ENCODE peak calls at places on chromosomes 1 and 21, in ten cellular contexts. One of them, this sample, is unnamed.

GRCh38 chr1:156697481-156697880 is 7.9 kb downstream of the CRABP2 start:
- DNase-seq in PC-9: no peak
- DNase-seq in CD4-positive, alpha-beta memory T cell: no peak
- DNase-seq in stimulated activated effector memory CD8-positive, alpha-beta T cell treated with anti-CD3 and anti-CD28 coated beads, Interleukin-12 subunit alpha, Interleukin-12 subunit beta, amount 100 ng/mL, for 72 hours: no peak
- DNase-seq in activated gamma-delta T cell treated with Interleukin-2 at 50 U/mL for 16 hours: no peak
- DNase-seq in endothelial cell: no peak
- DNase-seq in mesothelial cell of epicardium: no peak
- DNase-seq in activated T-cell treated with anti-CD3 and anti-CD28 coated beads for 24 hours: no peak
- DNase-seq in GM20000: no peak
- DNase-seq in nephron progenitor cell: no peak
- DNase-seq in this sample: no peak

GRCh38 chr1:204287466-204287881 is 72.3 kb downstream of the PLEKHA6 start:
- DNase-seq in mesothelial cell of epicardium: no peak
- DNase-seq in CD4-positive, alpha-beta memory T cell: no peak
- DNase-seq in activated gamma-delta T cell treated with Interleukin-2 at 50 U/mL for 16 hours: no peak
- DNase-seq in PC-9: no peak
- DNase-seq in GM20000: no peak
- DNase-seq in stimulated activated effector memory CD8-positive, alpha-beta T cell treated with anti-CD3 and anti-CD28 coated beads, Interleukin-12 subunit alpha, Interleukin-12 subunit beta, amount 100 ng/mL, for 72 hours: no peak
- DNase-seq in nephron progenitor cell: no peak
- DNase-seq in activated T-cell treated with anti-CD3 and anti-CD28 coated beads for 24 hours: no peak
- DNase-seq in endothelial cell: peak
- DNase-seq in this sample: no peak

GRCh38 chr1:234963180-234963903 is 165.3 kb downstream of the TOMM20 start:
- DNase-seq in activated gamma-delta T cell treated with Interleukin-2 at 50 U/mL for 16 hours: peak
- DNase-seq in nephron progenitor cell: no peak
- DNase-seq in activated T-cell treated with anti-CD3 and anti-CD28 coated beads for 24 hours: peak
- DNase-seq in CD4-positive, alpha-beta memory T cell: peak
- DNase-seq in endothelial cell: no peak
- DNase-seq in mesothelial cell of epicardium: no peak
- DNase-seq in PC-9: peak
- DNase-seq in GM20000: peak
- DNase-seq in stimulated activated effector memory CD8-positive, alpha-beta T cell treated with anti-CD3 and anti-CD28 coated beads, Interleukin-12 subunit alpha, Interleukin-12 subunit beta, amount 100 ng/mL, for 72 hours: peak
- DNase-seq in this sample: peak

GRCh38 chr1:69743146-69743545 is 175.4 kb downstream of the LRRC7 start:
- DNase-seq in CD4-positive, alpha-beta memory T cell: no peak
- DNase-seq in activated T-cell treated with anti-CD3 and anti-CD28 coated beads for 24 hours: no peak
- DNase-seq in activated gamma-delta T cell treated with Interleukin-2 at 50 U/mL for 16 hours: no peak
- DNase-seq in mesothelial cell of epicardium: no peak
- DNase-seq in stimulated activated effector memory CD8-positive, alpha-beta T cell treated with anti-CD3 and anti-CD28 coated beads, Interleukin-12 subunit alpha, Interleukin-12 subunit beta, amount 100 ng/mL, for 72 hours: no peak
- DNase-seq in GM20000: no peak
- DNase-seq in nephron progenitor cell: no peak
- DNase-seq in PC-9: no peak
- DNase-seq in endothelial cell: no peak
- DNase-seq in this sample: no peak

GRCh38 chr1:39816431-39817090 is 27.9 kb upstream of the BMP8B start:
- DNase-seq in activated gamma-delta T cell treated with Interleukin-2 at 50 U/mL for 16 hours: peak
- DNase-seq in endothelial cell: peak
- DNase-seq in nephron progenitor cell: peak
- DNase-seq in GM20000: peak
- DNase-seq in stimulated activated effector memory CD8-positive, alpha-beta T cell treated with anti-CD3 and anti-CD28 coated beads, Interleukin-12 subunit alpha, Interleukin-12 subunit beta, amount 100 ng/mL, for 72 hours: peak
- DNase-seq in activated T-cell treated with anti-CD3 and anti-CD28 coated beads for 24 hours: peak
- DNase-seq in mesothelial cell of epicardium: no peak
- DNase-seq in CD4-positive, alpha-beta memory T cell: peak
- DNase-seq in PC-9: peak
- DNase-seq in this sample: peak

GRCh38 chr1:225825606-225826005 is 15.7 kb downstream of the EPHX1 start:
- DNase-seq in nephron progenitor cell: peak
- DNase-seq in endothelial cell: no peak
- DNase-seq in CD4-positive, alpha-beta memory T cell: no peak
- DNase-seq in stimulated activated effector memory CD8-positive, alpha-beta T cell treated with anti-CD3 and anti-CD28 coated beads, Interleukin-12 subunit alpha, Interleukin-12 subunit beta, amount 100 ng/mL, for 72 hours: no peak
- DNase-seq in mesothelial cell of epicardium: no peak
- DNase-seq in activated T-cell treated with anti-CD3 and anti-CD28 coated beads for 24 hours: no peak
- DNase-seq in PC-9: no peak
- DNase-seq in activated gamma-delta T cell treated with Interleukin-2 at 50 U/mL for 16 hours: no peak
- DNase-seq in GM20000: no peak
- DNase-seq in this sample: no peak

GRCh38 chr1:76231320-76231719 is 156.8 kb downstream of the ST6GALNAC3 start:
- DNase-seq in GM20000: no peak
- DNase-seq in mesothelial cell of epicardium: no peak
- DNase-seq in activated gamma-delta T cell treated with Interleukin-2 at 50 U/mL for 16 hours: no peak
- DNase-seq in CD4-positive, alpha-beta memory T cell: no peak
- DNase-seq in activated T-cell treated with anti-CD3 and anti-CD28 coated beads for 24 hours: no peak
- DNase-seq in endothelial cell: no peak
- DNase-seq in stimulated activated effector memory CD8-positive, alpha-beta T cell treated with anti-CD3 and anti-CD28 coated beads, Interleukin-12 subunit alpha, Interleukin-12 subunit beta, amount 100 ng/mL, for 72 hours: no peak
- DNase-seq in PC-9: no peak
- DNase-seq in nephron progenitor cell: no peak
- DNase-seq in this sample: no peak

GRCh38 chr21:45724345-45724961 is 80.9 kb downstream of the PCBP3 start:
- DNase-seq in PC-9: no peak
- DNase-seq in activated gamma-delta T cell treated with Interleukin-2 at 50 U/mL for 16 hours: no peak
- DNase-seq in GM20000: no peak
- DNase-seq in endothelial cell: no peak
- DNase-seq in CD4-positive, alpha-beta memory T cell: no peak
- DNase-seq in nephron progenitor cell: no peak
- DNase-seq in activated T-cell treated with anti-CD3 and anti-CD28 coated beads for 24 hours: no peak
- DNase-seq in mesothelial cell of epicardium: no peak
- DNase-seq in stimulated activated effector memory CD8-positive, alpha-beta T cell treated with anti-CD3 and anti-CD28 coated beads, Interleukin-12 subunit alpha, Interleukin-12 subunit beta, amount 100 ng/mL, for 72 hours: no peak
- DNase-seq in this sample: no peak

GRCh38 chr1:233393926-233394680 is 66.6 kb downstream of the MAP3K21 start:
- DNase-seq in PC-9: no peak
- DNase-seq in mesothelial cell of epicardium: no peak
- DNase-seq in stimulated activated effector memory CD8-positive, alpha-beta T cell treated with anti-CD3 and anti-CD28 coated beads, Interleukin-12 subunit alpha, Interleukin-12 subunit beta, amount 100 ng/mL, for 72 hours: no peak
- DNase-seq in nephron progenitor cell: no peak
- DNase-seq in activated gamma-delta T cell treated with Interleukin-2 at 50 U/mL for 16 hours: no peak
- DNase-seq in CD4-positive, alpha-beta memory T cell: no peak
- DNase-seq in activated T-cell treated with anti-CD3 and anti-CD28 coated beads for 24 hours: no peak
- DNase-seq in GM20000: no peak
- DNase-seq in endothelial cell: no peak
- DNase-seq in this sample: no peak

GRCh38 chr1:192506741-192507155 is 68.8 kb upstream of the RGS1 start:
- DNase-seq in activated T-cell treated with anti-CD3 and anti-CD28 coated beads for 24 hours: no peak
- DNase-seq in nephron progenitor cell: no peak
- DNase-seq in CD4-positive, alpha-beta memory T cell: no peak
- DNase-seq in activated gamma-delta T cell treated with Interleukin-2 at 50 U/mL for 16 hours: no peak
- DNase-seq in PC-9: no peak
- DNase-seq in endothelial cell: no peak
- DNase-seq in mesothelial cell of epicardium: no peak
- DNase-seq in stimulated activated effector memory CD8-positive, alpha-beta T cell treated with anti-CD3 and anti-CD28 coated beads, Interleukin-12 subunit alpha, Interleukin-12 subunit beta, amount 100 ng/mL, for 72 hours: no peak
- DNase-seq in GM20000: peak
- DNase-seq in this sample: no peak

GRCh38 chr1:1540015-1540816 is at the start of gene TMEM240:
- DNase-seq in CD4-positive, alpha-beta memory T cell: peak
- DNase-seq in activated gamma-delta T cell treated with Interleukin-2 at 50 U/mL for 16 hours: peak
- DNase-seq in stimulated activated effector memory CD8-positive, alpha-beta T cell treated with anti-CD3 and anti-CD28 coated beads, Interleukin-12 subunit alpha, Interleukin-12 subunit beta, amount 100 ng/mL, for 72 hours: no peak
- DNase-seq in PC-9: no peak
- DNase-seq in endothelial cell: peak
- DNase-seq in GM20000: peak
- DNase-seq in nephron progenitor cell: peak
- DNase-seq in mesothelial cell of epicardium: peak
- DNase-seq in activated T-cell treated with anti-CD3 and anti-CD28 coated beads for 24 hours: peak
- DNase-seq in this sample: no peak

GRCh38 chr1:101238041-101238515 is 1.3 kb downstream of the S1PR1 start:
- DNase-seq in mesothelial cell of epicardium: no peak
- DNase-seq in endothelial cell: no peak
- DNase-seq in nephron progenitor cell: peak
- DNase-seq in activated T-cell treated with anti-CD3 and anti-CD28 coated beads for 24 hours: peak
- DNase-seq in CD4-positive, alpha-beta memory T cell: peak
- DNase-seq in PC-9: no peak
- DNase-seq in GM20000: peak
- DNase-seq in stimulated activated effector memory CD8-positive, alpha-beta T cell treated with anti-CD3 and anti-CD28 coated beads, Interleukin-12 subunit alpha, Interleukin-12 subunit beta, amount 100 ng/mL, for 72 hours: peak
- DNase-seq in activated gamma-delta T cell treated with Interleukin-2 at 50 U/mL for 16 hours: peak
- DNase-seq in this sample: peak

GRCh38 chr1:232751393-232752140 is 53.6 kb upstream of the MAP10 start:
- DNase-seq in mesothelial cell of epicardium: no peak
- DNase-seq in nephron progenitor cell: no peak
- DNase-seq in endothelial cell: no peak
- DNase-seq in activated gamma-delta T cell treated with Interleukin-2 at 50 U/mL for 16 hours: no peak
- DNase-seq in activated T-cell treated with anti-CD3 and anti-CD28 coated beads for 24 hours: no peak
- DNase-seq in PC-9: no peak
- DNase-seq in CD4-positive, alpha-beta memory T cell: no peak
- DNase-seq in stimulated activated effector memory CD8-positive, alpha-beta T cell treated with anti-CD3 and anti-CD28 coated beads, Interleukin-12 subunit alpha, Interleukin-12 subunit beta, amount 100 ng/mL, for 72 hours: no peak
- DNase-seq in GM20000: no peak
- DNase-seq in this sample: no peak

This sample was measured in memory B cell.